ENCODE peak calls at places on chromosomes 16 and 17, in six cellular contexts. One of them, this sample, is unnamed.

GRCh38 chr17:76065754-76066153 is 6.6 kb downstream of the SRP68 start:
- DNase-seq in IMR-90: no peak
- DNase-seq in transverse colon: no peak
- DNase-seq in tibial nerve: no peak
- DNase-seq in adrenal gland: no peak
- DNase-seq in K562: no peak
- DNase-seq in this sample: no peak

GRCh38 chr16:85449195-85449884 is 163.8 kb upstream of the GSE1 start:
- DNase-seq in IMR-90: no peak
- DNase-seq in transverse colon: no peak
- DNase-seq in tibial nerve: no peak
- DNase-seq in adrenal gland: no peak
- DNase-seq in K562: no peak
- DNase-seq in this sample: no peak

GRCh38 chr17:66508896-66509843 is 206.8 kb downstream of the PRKCA start:
- DNase-seq in IMR-90: peak; percentile 90
- DNase-seq in transverse colon: peak; percentile 84
- DNase-seq in tibial nerve: no peak
- DNase-seq in adrenal gland: peak; percentile 62
- DNase-seq in K562: peak; percentile 31
- DNase-seq in this sample: no peak

GRCh38 chr17:46770439-46770817 is 48.1 kb downstream of the WNT3 start:
- DNase-seq in IMR-90: no peak
- DNase-seq in transverse colon: no peak
- DNase-seq in tibial nerve: no peak
- DNase-seq in adrenal gland: no peak
- DNase-seq in K562: no peak
- DNase-seq in this sample: no peak

GRCh38 chr17:1239210-1239609 is 31.0 kb upstream of the BHLHA9 start:
- DNase-seq in IMR-90: peak; percentile 55
- DNase-seq in transverse colon: no peak
- DNase-seq in tibial nerve: no peak
- DNase-seq in adrenal gland: no peak
- DNase-seq in K562: no peak
- DNase-seq in this sample: no peak

GRCh38 chr16:55502801-55503366 is 6.0 kb upstream of the LPCAT2 start:
- DNase-seq in IMR-90: peak; percentile 93
- DNase-seq in transverse colon: peak; percentile 93
- DNase-seq in tibial nerve: peak; percentile 96
- DNase-seq in adrenal gland: peak; percentile 89
- DNase-seq in K562: no peak
- DNase-seq in this sample: peak; percentile 88

GRCh38 chr16:22694887-22695382 is 119.0 kb upstream of the HS3ST2 start:
- DNase-seq in IMR-90: peak; percentile 90
- DNase-seq in transverse colon: peak; percentile 22
- DNase-seq in tibial nerve: no peak
- DNase-seq in adrenal gland: no peak
- DNase-seq in K562: no peak
- DNase-seq in this sample: peak; percentile 38

GRCh38 chr16:29950806-29951461 is 10.9 kb upstream of the TMEM219 start:
- DNase-seq in IMR-90: no peak
- DNase-seq in transverse colon: no peak
- DNase-seq in tibial nerve: no peak
- DNase-seq in adrenal gland: no peak
- DNase-seq in K562: no peak
- DNase-seq in this sample: no peak

GRCh38 chr16:86737083-86737482 is 158.7 kb downstream of the FOXL1 start:
- DNase-seq in IMR-90: no peak
- DNase-seq in transverse colon: no peak
- DNase-seq in tibial nerve: no peak
- DNase-seq in adrenal gland: no peak
- DNase-seq in K562: no peak
- DNase-seq in this sample: no peak

GRCh38 chr17:35731239-35731931 is at the start of gene RASL10B:
- DNase-seq in IMR-90: peak; percentile 31
- DNase-seq in transverse colon: peak; percentile 37
- DNase-seq in tibial nerve: no peak
- DNase-seq in adrenal gland: peak; percentile 62
- DNase-seq in K562: peak; percentile 93
- DNase-seq in this sample: peak; percentile 71

GRCh38 chr16:19936431-19936830 is 51.8 kb upstream of the GPRC5B start:
- DNase-seq in IMR-90: no peak
- DNase-seq in transverse colon: no peak
- DNase-seq in tibial nerve: no peak
- DNase-seq in adrenal gland: no peak
- DNase-seq in K562: no peak
- DNase-seq in this sample: no peak

GRCh38 chr16:4202615-4203014 is 39.3 kb downstream of the SRL start:
- DNase-seq in IMR-90: no peak
- DNase-seq in transverse colon: no peak
- DNase-seq in tibial nerve: no peak
- DNase-seq in adrenal gland: no peak
- DNase-seq in K562: no peak
- DNase-seq in this sample: no peak

GRCh38 chr17:49914096-49914490 is 54.9 kb upstream of the DLX4 start:
- DNase-seq in IMR-90: no peak
- DNase-seq in transverse colon: no peak
- DNase-seq in tibial nerve: no peak
- DNase-seq in adrenal gland: no peak
- DNase-seq in K562: no peak
- DNase-seq in this sample: no peak

GRCh38 chr16:58211245-58211644 is 13.3 kb upstream of the CSNK2A2 start:
- DNase-seq in IMR-90: no peak
- DNase-seq in transverse colon: no peak
- DNase-seq in tibial nerve: no peak
- DNase-seq in adrenal gland: no peak
- DNase-seq in K562: no peak
- DNase-seq in this sample: no peak

GRCh38 chr17:49717371-49717841 is 9.6 kb upstream of the SLC35B1 start:
- DNase-seq in IMR-90: no peak
- DNase-seq in transverse colon: no peak
- DNase-seq in tibial nerve: no peak
- DNase-seq in adrenal gland: peak; percentile 47
- DNase-seq in K562: no peak
- DNase-seq in this sample: no peak

GRCh38 chr17:9824094-9824493 is 1.6 kb upstream of the GLP2R start:
- DNase-seq in IMR-90: no peak
- DNase-seq in transverse colon: no peak
- DNase-seq in tibial nerve: no peak
- DNase-seq in adrenal gland: no peak
- DNase-seq in K562: peak; percentile 11
- DNase-seq in this sample: no peak

GRCh38 chr17:79388556-79389295 is 222.1 kb downstream of the RBFOX3 start:
- DNase-seq in IMR-90: peak; percentile 27
- DNase-seq in transverse colon: peak; percentile 54
- DNase-seq in tibial nerve: no peak
- DNase-seq in adrenal gland: peak; percentile 68
- DNase-seq in K562: peak; percentile 71
- DNase-seq in this sample: peak; percentile 67

GRCh38 chr17:1958134-1958881 is 66.8 kb downstream of the RTN4RL1 start:
- DNase-seq in IMR-90: no peak
- DNase-seq in transverse colon: no peak
- DNase-seq in tibial nerve: no peak
- DNase-seq in adrenal gland: no peak
- DNase-seq in K562: no peak
- DNase-seq in this sample: no peak

GRCh38 chr17:44689492-44690217 is at the start of gene CCDC43:
- DNase-seq in IMR-90: peak; percentile 96
- DNase-seq in transverse colon: peak; percentile 92
- DNase-seq in tibial nerve: peak; percentile 63
- DNase-seq in adrenal gland: peak; percentile 87
- DNase-seq in K562: peak; percentile 94
- DNase-seq in this sample: peak; percentile 92

GRCh38 chr17:41777579-41778188 is 8.8 kb downstream of the JUP start:
- DNase-seq in IMR-90: peak; percentile 96
- DNase-seq in transverse colon: peak; percentile 67
- DNase-seq in tibial nerve: peak; percentile 57
- DNase-seq in adrenal gland: peak; percentile 72
- DNase-seq in K562: no peak
- DNase-seq in this sample: peak; percentile 88

GRCh38 chr16:31697744-31698125 is 170.0 kb downstream of the AHSP start:
- DNase-seq in IMR-90: no peak
- DNase-seq in transverse colon: no peak
- DNase-seq in tibial nerve: no peak
- DNase-seq in adrenal gland: no peak
- DNase-seq in K562: no peak
- DNase-seq in this sample: no peak

GRCh38 chr17:1626333-1626732 is 2.3 kb downstream of the SLC43A2 start:
- DNase-seq in IMR-90: no peak
- DNase-seq in transverse colon: no peak
- DNase-seq in tibial nerve: no peak
- DNase-seq in adrenal gland: no peak
- DNase-seq in K562: no peak
- DNase-seq in this sample: no peak

GRCh38 chr17:49842846-49843245 is 5.0 kb downstream of the TAC4 start:
- DNase-seq in IMR-90: peak; percentile 21
- DNase-seq in transverse colon: no peak
- DNase-seq in tibial nerve: no peak
- DNase-seq in adrenal gland: no peak
- DNase-seq in K562: no peak
- DNase-seq in this sample: no peak

GRCh38 chr16:77660311-77660710 is 62.0 kb upstream of the NUDT7 start:
- DNase-seq in IMR-90: peak; percentile 52
- DNase-seq in transverse colon: no peak
- DNase-seq in tibial nerve: no peak
- DNase-seq in adrenal gland: no peak
- DNase-seq in K562: peak; percentile 13
- DNase-seq in this sample: no peak

GRCh38 chr17:79982986-79983385 is 52.7 kb downstream of the TBC1D16 start:
- DNase-seq in IMR-90: no peak
- DNase-seq in transverse colon: no peak
- DNase-seq in tibial nerve: no peak
- DNase-seq in adrenal gland: peak; percentile 5
- DNase-seq in K562: no peak
- DNase-seq in this sample: no peak

DNA sequence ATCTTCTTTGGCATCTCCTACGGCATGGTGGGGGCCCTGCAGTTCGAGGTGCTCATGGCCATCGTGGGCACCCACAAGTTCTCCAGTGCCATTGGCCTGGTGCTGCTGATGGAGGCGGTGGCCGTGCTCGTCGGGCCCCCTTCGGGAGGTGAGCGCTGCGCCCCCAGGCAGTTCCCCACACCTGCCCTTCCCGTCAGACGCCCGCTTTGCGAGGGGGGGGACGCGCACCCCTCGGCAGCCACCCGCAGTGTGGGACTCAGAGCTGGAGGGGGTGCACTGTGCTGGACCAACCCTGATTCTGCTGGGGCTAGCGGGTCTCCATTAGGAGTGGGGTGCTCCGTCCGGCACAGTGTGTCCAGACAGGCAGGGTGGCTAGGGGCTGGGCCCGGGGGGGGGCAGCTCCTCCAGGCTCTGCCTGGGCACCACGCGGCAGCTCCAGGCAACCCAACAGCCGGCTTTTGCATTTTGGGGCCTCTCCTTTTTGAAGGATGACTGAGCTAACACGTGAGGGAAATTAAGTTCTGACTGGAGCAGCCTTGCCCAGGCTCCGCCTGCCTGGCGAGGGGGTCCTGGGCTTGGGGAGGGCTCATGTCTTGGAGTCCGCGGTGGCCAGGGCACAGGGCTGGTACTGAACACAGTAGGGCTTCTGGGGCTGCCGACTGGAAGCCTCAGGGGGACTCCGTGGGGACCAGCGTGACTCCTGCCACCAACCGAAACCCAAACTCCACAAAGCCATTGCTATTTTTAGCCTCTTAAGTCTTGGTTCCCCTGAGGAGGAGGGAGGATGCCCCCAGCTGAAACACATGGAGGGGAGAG is 9.1 kb downstream of the SLC16A3 start:
- DNase-seq in IMR-90: no peak
- DNase-seq in transverse colon: no peak
- DNase-seq in tibial nerve: no peak
- DNase-seq in adrenal gland: peak; percentile 15
- DNase-seq in K562: no peak
- DNase-seq in this sample: peak; percentile 62
- H3K27ac ChIP-seq in IMR-90: peak overlapping the region; percentile 13
- H3K27ac ChIP-seq in transverse colon: peak overlapping the region; percentile 85
- H3K27ac ChIP-seq in tibial nerve: peak overlapping the region; percentile 80
- H3K27ac ChIP-seq in adrenal gland: no peak overlapping the region
- H3K27ac ChIP-seq in K562: peak overlapping the region; percentile 73
- H3K27ac ChIP-seq in this sample: peak overlapping the region; percentile 60

DNA sequence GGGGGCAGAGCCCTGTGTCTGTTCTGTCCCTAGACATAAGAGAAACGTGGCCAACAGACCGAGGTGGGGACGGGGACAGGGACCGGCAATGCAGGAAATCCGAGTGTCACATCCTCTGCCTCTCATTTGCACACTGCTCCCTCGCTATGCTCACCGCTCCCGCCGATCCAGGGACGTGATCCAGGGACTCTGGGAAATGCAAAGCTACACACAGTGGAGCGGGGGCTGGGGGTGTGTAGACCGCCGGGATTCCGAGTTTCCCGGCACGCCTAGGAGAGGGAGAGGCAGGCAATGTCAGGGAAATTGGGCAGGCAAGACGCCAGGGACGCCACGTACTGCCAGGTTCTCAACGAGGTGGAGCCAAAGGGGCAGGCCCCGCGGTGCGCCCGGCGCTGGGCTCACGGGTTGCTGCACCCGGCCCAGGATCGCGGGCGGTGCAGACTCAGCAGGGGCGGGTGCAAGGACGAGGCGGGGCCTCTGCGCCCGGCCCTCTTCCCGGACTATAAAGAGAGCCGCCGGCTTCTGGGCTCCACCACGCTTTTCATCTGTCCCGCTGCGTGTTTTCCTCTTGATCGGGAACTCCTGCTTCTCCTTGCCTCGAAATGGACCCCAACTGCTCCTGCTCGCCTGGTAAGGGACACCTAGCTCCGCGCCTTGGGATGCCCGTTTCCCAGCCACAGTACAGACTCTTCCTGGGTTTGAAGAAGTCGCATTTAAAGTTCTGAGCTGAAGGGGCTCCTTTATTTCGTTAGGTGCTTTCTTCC is at the start of gene MT1X:
- DNase-seq in IMR-90: peak; percentile 77
- DNase-seq in transverse colon: peak; percentile 94
- DNase-seq in tibial nerve: peak; percentile 88
- DNase-seq in adrenal gland: peak; percentile 96
- DNase-seq in K562: peak; percentile 92
- DNase-seq in this sample: peak; percentile 96
- TF ChIP-seq POLR2A in IMR-90: peak; percentile 91
- TF ChIP-seq POLR2A in transverse colon: peak; percentile 97
- TF ChIP-seq POLR2A in tibial nerve: peak; percentile 94
- TF ChIP-seq POLR2A in adrenal gland: peak; percentile 98
- TF ChIP-seq POLR2A in K562: peak; percentile 80
- TF ChIP-seq POLR2A in this sample: peak; percentile 97

DNA sequence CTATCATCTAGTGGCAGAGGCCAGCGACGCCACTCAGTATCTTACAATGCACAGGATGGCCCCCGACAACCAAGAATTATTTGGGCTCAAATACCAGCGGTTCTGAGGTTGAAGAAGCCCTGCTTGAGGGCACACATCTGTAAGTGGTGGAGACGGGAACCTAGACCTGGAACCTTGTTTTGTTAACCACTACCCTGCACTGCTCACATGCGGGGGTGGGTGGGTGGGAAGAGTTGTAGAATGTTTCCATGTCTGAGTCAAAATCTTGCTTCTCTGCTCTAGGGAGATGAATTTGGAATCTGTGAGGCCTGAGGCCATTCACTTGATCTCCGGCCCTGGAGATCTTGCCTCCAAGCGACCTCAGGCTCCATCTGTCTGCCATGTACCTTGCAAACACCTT is 44.1 kb downstream of the ABCC1 start:
- DNase-seq in IMR-90: no peak
- DNase-seq in transverse colon: no peak
- DNase-seq in tibial nerve: no peak
- DNase-seq in adrenal gland: no peak
- DNase-seq in K562: no peak
- DNase-seq in this sample: no peak
- H3K27ac ChIP-seq in IMR-90: peak overlapping the region; percentile 79
- H3K27ac ChIP-seq in transverse colon: peak overlapping the region; percentile 51
- H3K27ac ChIP-seq in tibial nerve: no peak overlapping the region
- H3K27ac ChIP-seq in adrenal gland: no peak overlapping the region
- H3K27ac ChIP-seq in K562: no peak overlapping the region
- H3K27ac ChIP-seq in this sample: peak overlapping the region; percentile 60

GRCh38 chr16:53346-54236 is at the start of the genes POLR3K and SNRNP25:
- DNase-seq in IMR-90: peak; percentile 97
- DNase-seq in transverse colon: peak; percentile 99
- DNase-seq in tibial nerve: peak; percentile 100
- DNase-seq in adrenal gland: peak; percentile 100
- DNase-seq in K562: peak; percentile 98
- DNase-seq in this sample: peak; percentile 100
- TF ChIP-seq POLR2A in IMR-90: peak; percentile 54
- TF ChIP-seq POLR2A in transverse colon: peak; percentile 70
- TF ChIP-seq POLR2A in tibial nerve: peak; percentile 26
- TF ChIP-seq POLR2A in adrenal gland: peak; percentile 77
- TF ChIP-seq POLR2A in K562: peak; percentile 90
- TF ChIP-seq POLR2A in this sample: peak; percentile 27

This sample was measured in heart left ventricle.